ENCODE peak calls at places on chromosome 1, in eight cellular contexts. U is stomach, E is uterus, N is psoas muscle, S is DND-41, I is left ventricle myocardium inferior, L is pancreas, R is left lung. H is an unnamed sample.

GRCh38 chr1:4046836-4047461 is 146.9 kb upstream of the C1orf174 start:
- DNase-seq in U (no peak), E (no peak), N (no peak), S (peak; percentile 57), I (no peak), L (no peak), R (peak; percentile 39), H (no peak)

GRCh38 chr1:70277875-70278274 is 56.7 kb downstream of the SRSF11 start:
- DNase-seq in U (no peak), E (no peak), N (no peak), S (peak; percentile 14), I (no peak), L (no peak), R (no peak), H (no peak)

GRCh38 chr1:196685506-196685905 is 33.7 kb downstream of the CFH start:
- DNase-seq in U (no peak), E (no peak), N (no peak), S (no peak), I (no peak), L (no peak), R (no peak), H (no peak)

GRCh38 chr1:210598135-210598652 is 269.5 kb downstream of the HHAT start:
- DNase-seq in U (no peak), E (no peak), N (peak; percentile 69), S (no peak), I (no peak), L (peak; percentile 23), R (no peak), H (peak; percentile 61)

GRCh38 chr1:95668165-95668564 is 434.2 kb downstream of the RWDD3 start:
- DNase-seq in U (no peak), E (no peak), N (no peak), S (no peak), I (no peak), L (no peak), R (no peak), H (no peak)

GRCh38 chr1:182229451-182229850 is 162.1 kb downstream of the GLUL start:
- DNase-seq in U (no peak), E (no peak), N (no peak), S (no peak), I (no peak), L (no peak), R (no peak), H (no peak)

GRCh38 chr1:204523605-204524215 is 7.5 kb downstream of the MDM4 start:
- DNase-seq in U (no peak), E (no peak), N (no peak), S (no peak), I (no peak), L (no peak), R (no peak), H (no peak)

GRCh38 chr1:26274801-26275425 is 5.0 kb upstream of the SH3BGRL3 start:
- DNase-seq in U (no peak), E (no peak), N (no peak), S (no peak), I (no peak), L (no peak), R (peak; percentile 85), H (no peak)

GRCh38 chr1:211323156-211324063 is 3.2 kb upstream of the TRAF5 start:
- DNase-seq in U (peak; percentile 70), E (peak; percentile 41), N (no peak), S (peak; percentile 62), I (no peak), L (no peak), R (no peak), H (no peak)

GRCh38 chr1:244435562-244436205 is 16.0 kb downstream of the ADSS2 start:
- DNase-seq in U (no peak), E (no peak), N (no peak), S (no peak), I (no peak), L (no peak), R (no peak), H (no peak)

GRCh38 chr1:41381691-41382530 is 20.7 kb downstream of the FOXO6 start:
- DNase-seq in U (peak; percentile 61), E (no peak), N (peak; percentile 63), S (no peak), I (no peak), L (no peak), R (peak; percentile 84), H (peak; percentile 76)

GRCh38 chr1:16256478-16256877 is 19.5 kb upstream of the CPLANE2 start:
- DNase-seq in U (no peak), E (no peak), N (no peak), S (no peak), I (no peak), L (no peak), R (no peak), H (no peak)

GRCh38 chr1:6222644-6223043 is 13.1 kb downstream of the ICMT start:
- DNase-seq in U (no peak), E (peak; percentile 56), N (peak; percentile 67), S (no peak), I (peak; percentile 72), L (no peak), R (no peak), H (peak; percentile 85)

GRCh38 chr1:38197566-38197965 is 151.0 kb upstream of the POU3F1 start:
- DNase-seq in U (no peak), E (no peak), N (no peak), S (no peak), I (no peak), L (no peak), R (no peak), H (no peak)

GRCh38 chr1:29448456-29449317 is 212.4 kb downstream of the PTPRU start:
- DNase-seq in U (no peak), E (no peak), N (no peak), S (no peak), I (no peak), L (no peak), R (no peak), H (no peak)

GRCh38 chr1:217184854-217185253 is 446.0 kb downstream of the GPATCH2 start:
- DNase-seq in U (no peak), E (no peak), N (no peak), S (no peak), I (no peak), L (no peak), R (no peak), H (no peak)

GRCh38 chr1:2300851-2301606 is 72.9 kb downstream of the SKI start:
- DNase-seq in U (peak; percentile 74), E (peak; percentile 71), N (peak; percentile 85), S (peak; percentile 97), I (peak; percentile 87), L (peak; percentile 69), R (peak; percentile 94), H (peak; percentile 87)

GRCh38 chr1:37035828-37036666 is 1.7 kb upstream of the GRIK3 start:
- DNase-seq in U (no peak), E (no peak), N (no peak), S (no peak), I (no peak), L (no peak), R (no peak), H (no peak)

GRCh38 chr1:69433073-69433472 is 134.6 kb upstream of the LRRC7 start:
- DNase-seq in U (no peak), E (no peak), N (no peak), S (no peak), I (no peak), L (no peak), R (no peak), H (no peak)

GRCh38 chr1:247043406-247043805 is 35.2 kb downstream of the ZNF670 start:
- DNase-seq in U (no peak), E (no peak), N (no peak), S (no peak), I (no peak), L (no peak), R (no peak), H (no peak)

GRCh38 chr1:247037483-247038320 is 29.8 kb upstream of the ZNF695 start:
- DNase-seq in U (no peak), E (no peak), N (no peak), S (no peak), I (no peak), L (no peak), R (no peak), H (no peak)
- H3K9me3 ChIP-seq in U (peaks cover 98% of the 10 kb centered on the region), E (peaks cover 30% of the 10 kb centered on the region), N (peaks cover 49% of the 10 kb centered on the region), S (peaks cover 72% of the 10 kb centered on the region), I (peaks cover 100% of the 10 kb centered on the region), L (no peaks in the 10 kb centered on the region), R (peaks cover 100% of the 10 kb centered on the region), H (peaks cover 3% of the 10 kb centered on the region)

DNA sequence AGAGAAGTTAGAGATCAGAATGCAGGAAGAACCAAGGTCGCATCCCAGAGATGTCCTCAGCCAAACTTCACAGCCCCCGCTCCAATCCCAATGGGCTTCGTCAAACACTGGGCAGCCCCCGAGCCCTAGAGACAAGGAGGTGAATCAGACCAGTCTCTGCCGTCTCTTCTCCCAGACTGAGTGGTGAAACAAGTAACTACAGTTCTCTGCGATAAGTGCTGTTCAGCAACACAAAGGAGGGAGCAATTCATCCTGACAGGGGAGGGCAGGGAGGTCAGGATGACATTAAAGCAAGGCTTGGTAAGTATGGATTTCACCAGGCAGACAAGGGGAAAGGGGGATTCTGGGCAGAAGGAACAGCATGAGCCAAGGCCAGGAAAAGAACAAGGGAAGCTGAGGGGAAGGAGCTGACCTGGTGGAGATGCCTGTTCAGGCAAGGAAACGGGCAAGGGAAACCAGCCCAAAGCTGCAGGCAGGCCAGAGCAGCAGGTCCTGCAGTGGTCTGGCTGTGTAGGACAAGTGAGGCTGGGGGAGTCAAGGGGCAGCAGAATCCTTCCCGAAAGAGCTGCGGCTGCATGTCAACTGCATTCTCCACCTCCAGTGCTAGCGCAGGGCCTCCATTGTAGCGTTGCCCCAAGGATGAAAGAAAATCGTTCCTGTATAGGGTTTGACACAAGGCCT is 13.6 kb upstream of the ERI3 start:
- DNase-seq in U (no peak), E (no peak), N (no peak), S (no peak), I (no peak), L (no peak), R (no peak), H (no peak)
- H3K27me3 ChIP-seq in U (peaks cover 7% of the 10 kb centered on the region), E (no peaks in the 10 kb centered on the region), N (no peaks in the 10 kb centered on the region), S (peaks cover 13% of the 10 kb centered on the region), I (no peaks in the 10 kb centered on the region), L (no peaks in the 10 kb centered on the region), R (no peaks in the 10 kb centered on the region), H (no peaks in the 10 kb centered on the region)

DNA sequence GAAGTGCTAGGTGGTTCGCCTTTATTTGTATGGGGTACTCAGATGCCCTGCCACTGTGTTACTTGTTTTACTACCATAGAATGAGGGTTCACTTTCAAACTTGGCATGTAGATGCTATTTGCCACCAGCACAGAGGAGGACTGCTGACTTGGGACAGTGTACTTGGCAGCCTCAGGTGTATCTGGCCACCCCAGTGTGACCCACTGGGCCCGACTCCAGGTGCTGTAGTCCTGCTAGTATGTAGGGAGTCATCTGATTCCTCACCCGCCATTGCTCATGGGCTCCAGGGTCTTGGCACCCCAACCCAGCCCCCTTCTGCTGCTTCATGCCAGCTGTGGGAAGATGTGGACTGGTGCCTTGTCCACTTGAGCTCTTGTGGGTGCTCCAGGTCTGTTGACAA is 40.0 kb downstream of the ZNF678 start:
- DNase-seq in U (no peak), E (no peak), N (peak; percentile 12), S (no peak), I (no peak), L (no peak), R (no peak), H (no peak)
- H3K9me3 ChIP-seq in U (peaks cover 84% of the 10 kb centered on the region), E (no peaks in the 10 kb centered on the region), N (peaks cover 1% of the 10 kb centered on the region), S (peaks cover 45% of the 10 kb centered on the region), I (peaks cover 8% of the 10 kb centered on the region), L (no peaks in the 10 kb centered on the region), R (peaks cover 95% of the 10 kb centered on the region), H (peaks cover 17% of the 10 kb centered on the region)

DNA sequence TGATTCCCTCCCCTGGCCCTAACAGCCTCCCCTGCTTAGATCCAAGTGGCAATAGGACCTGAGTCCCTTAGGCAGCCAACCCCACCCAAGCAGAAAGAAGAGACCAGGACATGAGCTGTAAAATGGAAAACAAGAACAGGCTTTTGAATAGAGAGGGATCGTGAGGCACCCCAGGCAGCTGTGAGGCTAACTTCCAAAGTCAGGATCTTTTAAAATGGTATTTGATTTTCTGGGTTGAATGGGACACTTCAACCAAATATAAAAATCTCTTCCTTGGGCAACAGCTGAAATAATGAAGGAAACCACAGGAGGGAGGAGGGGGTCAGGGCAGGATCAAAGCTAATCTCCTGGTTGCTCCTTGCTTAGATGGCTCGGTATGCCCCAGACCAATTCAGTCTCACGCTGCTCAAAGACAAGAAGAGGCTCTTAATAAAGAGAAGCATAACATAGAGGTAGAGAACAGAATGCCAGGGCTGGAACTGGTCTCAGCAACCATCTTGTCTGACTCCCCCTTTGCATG is 28.6 kb upstream of the AVPR1B start:
- DNase-seq in U (no peak), E (no peak), N (no peak), S (no peak), I (no peak), L (no peak), R (no peak), H (no peak)
- H3K27me3 ChIP-seq in U (peaks cover 4% of the 10 kb centered on the region), E (no peaks in the 10 kb centered on the region), N (no peaks in the 10 kb centered on the region), S (peaks cover 26% of the 10 kb centered on the region), I (peaks cover 19% of the 10 kb centered on the region), L (no peaks in the 10 kb centered on the region), R (no peaks in the 10 kb centered on the region), H (no peaks in the 10 kb centered on the region)

H was measured in heart left ventricle.